ENCODE peak calls at places on chromosomes 4 and X, in nine cellular contexts. D, J, M, Y, H, G, T, O and B are unnamed samples.

GRCh38 chrX:47743504-47743903 is 84.5 kb upstream of the UXT start:
- DNase-seq in Y (no peak), H (no peak), T (peak; percentile 50), D (no peak), G (no peak), M (no peak), J (peak; percentile 29), O (no peak), B (no peak)

GRCh38 chr4:3816983-3817382 is 50.8 kb downstream of the ADRA2C start:
- DNase-seq in G (no peak), Y (no peak), D (no peak), T (no peak), O (no peak), H (no peak), M (no peak), J (no peak), B (no peak)

GRCh38 chr4:6804082-6804752 is 21.7 kb downstream of the KIAA0232 start:
- DNase-seq in Y (no peak), G (no peak), M (no peak), T (no peak), O (no peak), D (no peak), J (no peak), H (no peak), B (no peak)

GRCh38 chrX:125295337-125295736 is 24.3 kb upstream of the TEX13C start:
- DNase-seq in O (no peak), J (no peak), T (no peak), M (no peak), Y (no peak), D (no peak), G (no peak), H (no peak), B (no peak)

GRCh38 chr4:71497078-71497477 is 158.3 kb downstream of the SLC4A4 start:
- DNase-seq in G (no peak), J (no peak), H (no peak), Y (no peak), T (no peak), O (no peak), M (peak; percentile 13), D (no peak), B (no peak)

GRCh38 chrX:143378851-143379250 is 138.4 kb downstream of the SPANXN3 start:
- DNase-seq in T (peak; percentile 7), H (no peak), D (no peak), G (no peak), Y (no peak), J (no peak), O (no peak), M (no peak), B (no peak)

GRCh38 chr4:38889143-38889542 is 21.5 kb downstream of the FAM114A1 start:
- DNase-seq in O (no peak), M (peak; percentile 66), Y (peak; percentile 33), D (no peak), T (peak; percentile 87), J (peak; percentile 58), H (no peak), G (no peak), B (no peak)

GRCh38 chr4:138192113-138192512 is 50.0 kb downstream of the SLC7A11 start:
- DNase-seq in T (no peak), O (no peak), M (peak; percentile 55), G (no peak), J (no peak), H (no peak), Y (no peak), D (no peak), B (no peak)

GRCh38 chrX:135740683-135741149 is 27.3 kb downstream of the CT45A3 start:
- DNase-seq in M (no peak), T (no peak), Y (no peak), J (no peak), D (no peak), O (no peak), H (no peak), G (peak; percentile 25), B (no peak)

GRCh38 chr4:100707786-100708185 is 190.0 kb upstream of the EMCN start:
- DNase-seq in M (no peak), Y (no peak), O (no peak), J (no peak), G (no peak), D (no peak), H (no peak), T (peak; percentile 33), B (no peak)

GRCh38 chr4:48779095-48779997 is 733 bp downstream of the FRYL start:
- DNase-seq in H (peak; percentile 59), G (peak; percentile 42), J (no peak), T (peak; percentile 58), M (peak; percentile 76), D (no peak), O (peak; percentile 73), Y (no peak), B (no peak)

GRCh38 chr4:13642576-13642975 is 15.1 kb upstream of the BOD1L1 start:
- DNase-seq in H (no peak), T (peak; percentile 52), J (no peak), G (no peak), D (peak; percentile 3), M (peak; percentile 6), Y (no peak), O (no peak), B (no peak)

GRCh38 chr4:168848977-168849687 is 160.9 kb downstream of the CBR4 start:
- DNase-seq in Y (no peak), J (no peak), T (peak; percentile 60), D (no peak), H (no peak), M (no peak), O (no peak), G (no peak), B (no peak)

GRCh38 chrX:147899715-147900114 is 12.0 kb upstream of the FMR1 start:
- DNase-seq in J (no peak), M (no peak), H (no peak), O (no peak), Y (no peak), G (no peak), T (no peak), D (peak; percentile 21), B (no peak)

GRCh38 chrX:35919536-35920309 is at the start of gene CFAP47:
- DNase-seq in G (no peak), M (no peak), D (peak; percentile 30), J (peak; percentile 14), Y (no peak), O (peak; percentile 7), T (no peak), H (peak; percentile 32), B (no peak)